ENCODE peak calls at places on chromosome 1, in five cellular contexts. C is ACHN, F is endothelial cell, P is OCI-LY7, A is upper lobe of right lung. M is an unnamed sample.

GRCh38 chr1:230282157-230282556 is 144.0 kb downstream of the PGBD5 start:
- DNase-seq in C (no peak), F (no peak), P (peak), A (peak), M (no peak)

GRCh38 chr1:10979483-10979920 is 33.0 kb upstream of the TARDBP start:
- DNase-seq in C (no peak), F (no peak), P (no peak), A (no peak), M (no peak)

GRCh38 chr1:209703834-209704504 is 677 bp upstream of the HSD11B1 start:
- DNase-seq in C (no peak), F (no peak), P (no peak), A (no peak), M (no peak)

GRCh38 chr1:55833452-55834160 is 618.4 kb upstream of the USP24 start:
- DNase-seq in C (no peak), F (no peak), P (no peak), A (no peak), M (no peak)

GRCh38 chr1:12595839-12596821 is 21.9 kb downstream of the DHRS3 start:
- DNase-seq in C (peak), F (peak), P (no peak), A (peak), M (no peak)

GRCh38 chr1:4309676-4310320 is 344.6 kb upstream of the AJAP1 start:
- DNase-seq in C (no peak), F (no peak), P (peak), A (peak), M (no peak)

GRCh38 chr1:212359794-212360479 is 54.7 kb downstream of the PACC1 start:
- DNase-seq in C (no peak), F (no peak), P (no peak), A (no peak), M (no peak)

GRCh38 chr1:182784556-182785171 is 4.9 kb upstream of the NPL start:
- DNase-seq in C (peak), F (peak), P (peak), A (no peak), M (no peak)

GRCh38 chr1:101820080-101820479 is 176.6 kb downstream of the OLFM3 start:
- DNase-seq in C (peak), F (peak), P (peak), A (no peak), M (no peak)

GRCh38 chr1:169468982-169469381 is 16.8 kb downstream of the SLC19A2 start:
- DNase-seq in C (no peak), F (no peak), P (no peak), A (no peak), M (no peak)